ENCODE peak calls at places on chromosome 18, in six cellular contexts. L is DMS153; J is activated CD8-positive, alpha-beta memory T cell treated with anti-CD3 and anti-CD28 coated beads for 24 hours; K is small intestine; T is HepG2; W is stomach. N is an unnamed sample.

GRCh38 chr18:22032392-22032961 is 136.9 kb upstream of the GATA6 start:
- DNase-seq in K (peak; percentile 47), W (peak; percentile 48), J (no peak), T (peak; percentile 79), L (no peak), N (no peak)

GRCh38 chr18:26425148-26425531 is 123.2 kb downstream of the KCTD1 start:
- DNase-seq in L (no peak), W (no peak), K (no peak), T (no peak), J (no peak), N (no peak)

GRCh38 chr18:2909431-2910140 is 62.8 kb downstream of the EMILIN2 start:
- DNase-seq in W (no peak), K (no peak), L (no peak), J (peak; percentile 54), T (no peak), N (no peak)

GRCh38 chr18:9741821-9742541 is 33.9 kb downstream of the RAB31 start:
- DNase-seq in K (no peak), L (no peak), J (peak; percentile 38), T (peak; percentile 29), W (no peak), N (no peak)

GRCh38 chr18:5979971-5980457 is 84.7 kb upstream of the TMEM200C start:
- DNase-seq in T (no peak), J (no peak), L (no peak), W (no peak), K (no peak), N (no peak)

GRCh38 chr18:46706968-46707367 is 49.9 kb downstream of the ST8SIA5 start:
- DNase-seq in L (no peak), K (no peak), J (no peak), W (no peak), T (peak; percentile 3), N (no peak)

GRCh38 chr18:48922801-48923730 is 27.7 kb downstream of the SMAD7 start:
- DNase-seq in W (peak; percentile 58), K (peak; percentile 67), J (no peak), T (no peak), L (no peak), N (peak; percentile 27)

GRCh38 chr18:50562686-50563085 is 2.8 kb downstream of the MAPK4 start:
- DNase-seq in W (no peak), J (no peak), L (no peak), K (no peak), T (no peak), N (no peak)

GRCh38 chr18:46322941-46323340 is 218.8 kb downstream of the HAUS1 start:
- DNase-seq in K (no peak), W (no peak), J (no peak), L (no peak), T (no peak), N (no peak)

GRCh38 chr18:76495435-76496199 is 575 bp upstream of the ZNF516 start:
- DNase-seq in L (no peak), J (peak; percentile 72), T (peak; percentile 65), W (no peak), K (peak; percentile 67), N (no peak)

GRCh38 chr18:46334200-46334553 is 230.0 kb downstream of the HAUS1 start:
- DNase-seq in L (no peak), T (no peak), J (no peak), W (no peak), K (no peak), N (no peak)

GRCh38 chr18:9762561-9762960 is 54.5 kb downstream of the RAB31 start:
- DNase-seq in W (no peak), L (no peak), T (no peak), K (no peak), J (no peak), N (no peak)

GRCh38 chr18:75588412-75588811 is 160.9 kb upstream of the SMIM21 start:
- DNase-seq in W (no peak), T (no peak), K (no peak), L (no peak), J (no peak), N (no peak)

GRCh38 chr18:60892855-60893254 is 440.4 kb upstream of the CDH20 start:
- DNase-seq in T (peak; percentile 45), L (no peak), K (peak; percentile 79), W (peak; percentile 37), J (no peak), N (no peak)

GRCh38 chr18:6731197-6731596 is 1.7 kb downstream of the ARHGAP28 start:
- DNase-seq in K (no peak), L (no peak), T (no peak), W (no peak), J (no peak), N (no peak)

GRCh38 chr18:22021701-22022100 is 147.7 kb upstream of the GATA6 start:
- DNase-seq in L (no peak), T (peak; percentile 69), J (no peak), K (no peak), W (peak; percentile 79), N (no peak)

GRCh38 chr18:25998461-25998860 is 92.0 kb downstream of the SS18 start:
- DNase-seq in K (no peak), L (no peak), J (no peak), W (no peak), T (no peak), N (no peak)

GRCh38 chr18:62523255-62523588 is 397 bp downstream of the ZCCHC2 start:
- DNase-seq in W (no peak), T (no peak), L (peak; percentile 65), J (no peak), K (no peak), N (no peak)

GRCh38 chr18:41965856-41966255 is 10.8 kb downstream of the PIK3C3 start:
- DNase-seq in T (no peak), J (no peak), L (no peak), K (no peak), W (no peak), N (no peak)

GRCh38 chr18:46407471-46408166 is 249.4 kb downstream of the LOXHD1 start:
- DNase-seq in T (no peak), J (no peak), L (no peak), K (no peak), W (no peak), N (no peak)

GRCh38 chr18:23627325-23627724 is 35.4 kb downstream of the ANKRD29 start:
- DNase-seq in T (peak; percentile 37), W (no peak), L (no peak), K (peak; percentile 81), J (no peak), N (no peak)

N was measured in effector memory CD4-positive, alpha-beta T cell.